ENCODE peak calls at places on chromosomes 11 and 22, in nine cellular contexts. K is left ventricle myocardium inferior, P is mucosa of descending colon, O is Peyer's patch, U is HCT116, R is RWPE2, E is adrenal gland, M is A673, X is fibroblast of lung. Y is an unnamed sample. For H3K9me3, the result is how much of the 10 kb centered on the place peaks cover.

GRCh38 chr11:107017433-107018227 is 646 bp downstream of the GUCY1A2 start:
- DNase-seq in X (peak), O (no peak), U (no peak), K (peak), P (peak), R (peak), E (peak), M (peak), Y (peak)

GRCh38 chr11:110026823-110027626 is 66.2 kb upstream of the ZC3H12C start:
- DNase-seq in O (no peak), R (no peak), X (no peak), K (no peak), M (no peak), E (no peak), U (no peak), P (no peak), Y (no peak)

GRCh38 chr11:119990306-119991021 is 147.4 kb downstream of the TRIM29 start:
- DNase-seq in R (no peak), O (no peak), M (no peak), X (peak), E (peak), K (peak), P (no peak), U (no peak), Y (no peak)

GRCh38 chr22:32380991-32381390 is 23.3 kb downstream of the RFPL3 start:
- DNase-seq in R (no peak), E (no peak), O (no peak), U (no peak), M (no peak), P (no peak), X (peak), K (no peak), Y (no peak)

GRCh38 chr11:73856001-73856663 is 20.5 kb downstream of the COA4 start:
- DNase-seq in R (no peak), E (no peak), O (no peak), M (no peak), P (no peak), X (no peak), U (no peak), K (no peak), Y (no peak)

GRCh38 chr11:116792869-116793475 is 1.3 kb upstream of the APOA5 start:
- DNase-seq in K (no peak), O (no peak), E (no peak), X (peak), R (no peak), U (no peak), P (no peak), M (no peak), Y (no peak)

GRCh38 chr22:42814215-42814614 is 42.9 kb downstream of the ARFGAP3 start:
- DNase-seq in R (no peak), O (no peak), U (no peak), P (no peak), E (peak), M (no peak), K (no peak), X (no peak), Y (no peak)

GRCh38 chr11:16986434-16987204 is 27.6 kb downstream of the PLEKHA7 start:
- DNase-seq in P (peak), O (peak), M (peak), E (no peak), K (no peak), U (no peak), X (no peak), R (no peak), Y (peak)

GRCh38 chr11:1005913-1006312 is 30.6 kb downstream of the MUC6 start:
- DNase-seq in M (no peak), P (no peak), R (no peak), E (no peak), O (no peak), X (no peak), U (no peak), K (peak), Y (no peak)

GRCh38 chr11:65880844-65881421 is 1.3 kb downstream of the CTSW start:
- DNase-seq in X (no peak), P (no peak), K (no peak), E (no peak), O (no peak), M (no peak), U (no peak), R (peak), Y (no peak)

GRCh38 chr22:49971232-49972162 is 10.9 kb downstream of the PIM3 start:
- DNase-seq in P (peak), R (peak), O (peak), M (no peak), X (peak), U (no peak), K (peak), E (peak), Y (peak)

GRCh38 chr11:102367364-102367763 is 20.4 kb downstream of the BIRC2 start:
- DNase-seq in U (no peak), K (no peak), P (no peak), E (no peak), O (no peak), X (peak), R (no peak), M (peak), Y (no peak)

GRCh38 chr11:66313321-66314185 is 3.3 kb downstream of the CD248 start:
- DNase-seq in M (no peak), R (peak), X (peak), P (no peak), O (no peak), K (peak), E (no peak), U (no peak), Y (peak)

GRCh38 chr11:19071255-19071654 is 10.7 kb upstream of the MRGPRX2 start:
- DNase-seq in X (peak), E (peak), P (peak), R (no peak), M (peak), O (peak), K (peak), U (peak), Y (peak)

GRCh38 chr22:24029304-24029703 is 18.2 kb downstream of the CABIN1 start:
- DNase-seq in K (no peak), O (no peak), P (no peak), X (no peak), U (no peak), M (no peak), R (no peak), E (no peak), Y (peak)

GRCh38 chr11:126371595-126371994 is 16.1 kb downstream of the ST3GAL4 start:
- DNase-seq in K (peak), U (no peak), M (no peak), P (no peak), O (no peak), E (no peak), R (no peak), X (no peak), Y (no peak)

GRCh38 chr11:111306321-111306720 is 8.0 kb downstream of the POU2AF3 start:
- DNase-seq in R (no peak), O (no peak), E (no peak), U (no peak), P (no peak), K (no peak), M (no peak), X (no peak), Y (no peak)

GRCh38 chr11:69908511-69909220 is 89.5 kb upstream of the FGF3 start:
- DNase-seq in X (no peak), P (peak), K (peak), U (no peak), R (peak), M (no peak), O (no peak), E (no peak), Y (no peak)

GRCh38 chr11:132864811-132865576 is 667.3 kb downstream of the OPCML start:
- DNase-seq in E (no peak), R (no peak), P (no peak), O (no peak), X (no peak), M (no peak), U (no peak), K (no peak), Y (peak)

GRCh38 chr11:135033545-135033944 is 621.5 kb upstream of the B3GAT1 start:
- DNase-seq in P (no peak), M (peak), K (no peak), X (peak), O (no peak), E (no peak), U (no peak), R (no peak), Y (peak)

GRCh38 chr11:134033696-134034491 is 35.0 kb upstream of the JAM3 start:
- DNase-seq in M (peak), E (peak), P (peak), X (peak), O (peak), U (peak), R (no peak), K (peak), Y (peak)

GRCh38 chr11:69914286-69915150 is 95.3 kb upstream of the FGF3 start:
- DNase-seq in E (peak), K (peak), O (peak), U (no peak), P (peak), X (no peak), R (peak), M (no peak), Y (peak)

GRCh38 chr11:69144719-69145365 is 10.9 kb upstream of the SMIM38 start:
- DNase-seq in O (no peak), P (no peak), R (no peak), E (no peak), U (no peak), K (no peak), X (peak), M (no peak), Y (no peak)

GRCh38 chr11:130801287-130802146 is 114.8 kb downstream of the SNX19 start:
- DNase-seq in P (no peak), X (peak), O (no peak), U (no peak), K (no peak), R (no peak), M (no peak), E (no peak), Y (no peak)

GRCh38 chr22:50696251-50696798 is 23.7 kb downstream of the SHANK3 start:
- DNase-seq in E (no peak), P (peak), O (no peak), R (peak), U (no peak), M (no peak), K (peak), X (no peak), Y (no peak)

GRCh38 chr11:57649826-57650738 is at the start of gene YPEL4:
- DNase-seq in M (peak), X (peak), E (peak), K (peak), O (peak), P (no peak), U (no peak), R (no peak), Y (peak)

GRCh38 chr22:47626428-47627390 is 864.3 kb downstream of the TBC1D22A start:
- DNase-seq in X (no peak), P (no peak), R (no peak), O (no peak), K (no peak), M (no peak), E (no peak), U (peak), Y (peak)

GRCh38 chr11:61516675-61517516 is 8.3 kb downstream of the LRRC10B start:
- DNase-seq in P (peak), E (peak), X (peak), O (no peak), U (no peak), R (no peak), M (peak), K (no peak), Y (peak)

GRCh38 chr11:114066046-114066648 is 6.6 kb downstream of the ZBTB16 start:
- DNase-seq in K (no peak), O (no peak), R (no peak), U (no peak), M (no peak), E (no peak), P (no peak), X (no peak), Y (no peak)

DNA sequence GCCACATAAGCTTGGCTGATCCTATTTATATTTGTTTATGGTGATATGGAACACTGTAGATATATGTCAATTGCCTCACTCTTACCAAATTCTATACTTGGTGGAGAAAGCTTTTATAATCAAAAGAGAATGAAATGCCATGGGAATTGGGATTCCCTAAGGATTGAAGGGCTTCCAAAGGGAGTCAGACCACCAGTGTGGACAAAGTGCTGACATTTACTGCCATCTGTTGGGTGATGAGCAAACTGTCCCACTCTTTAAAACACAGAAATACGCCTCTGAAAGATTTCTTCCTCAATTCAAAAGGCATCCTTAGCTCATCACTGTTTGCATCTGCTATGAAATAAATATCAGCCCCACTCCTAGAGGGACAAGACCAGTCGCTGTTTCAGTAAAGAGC is 7.1 kb downstream of the SLC1A2 start:
- DNase-seq in K (no peak), E (no peak), U (no peak), O (no peak), P (no peak), X (peak), R (no peak), M (peak), Y (no peak)
- TF ChIP-seq CTCF in K (peak), E (peak), U (peak), O (no peak), P (no peak), X (peak), R (peak), M (peak), Y (peak)

GRCh38 chr11:55838452-55838851 is at the start of gene OR5D16:
- DNase-seq in P (no peak), R (no peak), O (no peak), E (no peak), K (no peak), X (no peak), U (no peak), M (no peak), Y (no peak)
- H3K9me3 ChIP-seq in P (under half), R (under half), O (under half), E (under half), K (under half), X (under half), U (under half), M (under half), Y (half or more)

GRCh38 chr11:2398664-2399355 is 1.7 kb upstream of the TSSC4 start:
- DNase-seq in X (no peak), R (no peak), P (no peak), O (no peak), E (no peak), M (no peak), U (no peak), K (no peak), Y (no peak)
- TF ChIP-seq CTCF in X (no peak), R (no peak), P (no peak), O (no peak), E (no peak), M (peak), U (no peak), K (peak), Y (no peak)

GRCh38 chr22:48825802-48826520 is 1001.7 kb downstream of the BRD1 start:
- DNase-seq in M (no peak), E (no peak), K (no peak), P (no peak), R (no peak), U (no peak), O (peak), X (no peak), Y (peak)
- H3K9me3 ChIP-seq in M (under half), E (under half), K (under half), P (under half), R (under half), U (under half), O (under half), X (under half), Y (under half)

DNA sequence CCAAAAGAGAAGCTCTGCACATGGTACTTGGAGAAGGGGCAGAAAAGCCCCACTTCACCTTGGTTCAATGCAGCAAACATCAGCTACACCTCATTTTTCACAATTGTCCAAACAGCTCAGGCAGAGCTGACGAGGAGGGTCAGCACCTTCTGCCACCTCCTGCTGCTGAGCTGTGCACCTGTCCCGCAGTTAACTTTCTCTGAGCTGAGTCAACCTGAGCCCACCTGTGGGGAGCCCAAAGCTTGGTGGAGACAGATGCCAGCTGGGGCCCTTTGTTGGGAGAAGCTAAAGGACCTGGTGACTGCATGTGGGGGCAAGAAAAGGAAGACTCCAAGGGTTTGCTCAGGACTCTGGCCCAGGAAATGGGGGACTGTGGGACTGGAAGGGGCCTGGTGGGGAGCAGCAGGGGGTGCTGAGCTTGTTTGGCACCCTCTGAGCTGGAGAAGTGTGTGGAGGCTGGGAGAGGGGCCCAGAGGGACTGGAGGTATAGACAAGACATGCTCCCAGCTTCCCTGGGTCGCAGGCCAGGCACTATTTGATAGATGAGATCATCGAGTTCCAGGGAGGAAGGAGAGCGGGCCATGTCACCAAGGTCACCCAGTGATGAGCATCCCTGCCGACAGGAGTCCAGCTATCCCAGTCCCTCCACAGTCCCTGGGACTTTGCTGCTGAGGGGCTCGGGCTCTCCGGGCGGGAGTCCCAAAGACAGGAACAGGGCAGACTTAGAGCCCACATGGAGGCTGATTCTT is 53.5 kb downstream of the KCNJ4 start:
- DNase-seq in X (no peak), U (no peak), M (no peak), O (no peak), K (no peak), R (peak), P (no peak), E (no peak), Y (peak)
- TF ChIP-seq CTCF in X (no peak), U (no peak), M (no peak), O (no peak), K (no peak), R (no peak), P (no peak), E (no peak), Y (no peak)

DNA sequence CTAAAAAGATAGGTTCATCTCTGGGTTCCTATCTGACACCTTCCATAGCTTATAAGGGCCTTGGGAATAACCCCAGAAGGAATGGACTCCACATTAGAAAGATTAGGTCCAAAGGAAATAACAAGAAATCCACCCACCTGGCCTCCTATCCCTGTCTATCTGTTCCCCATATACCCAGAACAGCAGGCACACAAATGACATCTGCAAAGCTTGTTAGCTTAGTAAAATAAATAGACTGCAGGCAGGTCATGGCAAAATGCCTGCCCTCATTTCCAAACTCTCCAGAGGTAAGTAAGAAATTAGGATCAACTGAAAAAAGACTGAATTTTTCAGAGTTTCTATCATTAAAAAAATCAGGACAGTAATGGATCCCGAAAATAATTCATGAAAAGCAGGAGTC is 489.5 kb downstream of the DLG2 start:
- DNase-seq in P (no peak), R (no peak), X (no peak), O (no peak), U (no peak), M (no peak), K (no peak), E (no peak), Y (no peak)
- H3K9me3 ChIP-seq in P (under half), R (under half), X (under half), O (under half), U (under half), M (under half), K (under half), E (under half), Y (under half)

GRCh38 chr22:35966314-35967045 is 62.1 kb downstream of the RBFOX2 start:
- DNase-seq in E (no peak), X (peak), R (no peak), P (no peak), M (no peak), O (no peak), K (no peak), U (no peak), Y (no peak)
- TF ChIP-seq CTCF in E (no peak), X (no peak), R (no peak), P (no peak), M (no peak), O (no peak), K (no peak), U (no peak), Y (peak)

GRCh38 chr11:100438366-100438765 is 248.7 kb upstream of the ARHGAP42 start:
- DNase-seq in R (no peak), K (no peak), X (no peak), U (no peak), M (no peak), O (no peak), P (no peak), E (no peak), Y (no peak)
- H3K9me3 ChIP-seq in R (under half), K (under half), X (under half), U (under half), M (under half), O (under half), P (under half), E (under half), Y (under half)